ENCODE peak calls at places on chromosome 22, in ten cellular contexts. One of them, this sample, is unnamed.

GRCh38 chr22:40732996-40733292 is 53.7 kb downstream of the MCHR1 start:
- DNase-seq in mesendoderm: no peak
- DNase-seq in tibial nerve: no peak
- DNase-seq in breast epithelium: no peak
- DNase-seq in naive thymus-derived CD4-positive, alpha-beta T cell: no peak
- DNase-seq in H9: no peak
- DNase-seq in lower lobe of right lung: no peak
- DNase-seq in spleen: no peak
- DNase-seq in GM06990: no peak
- DNase-seq in cardiac muscle cell: no peak
- DNase-seq in this sample: no peak

GRCh38 chr22:28909375-28909774 is 26.0 kb downstream of the ZNRF3 start:
- DNase-seq in mesendoderm: no peak
- DNase-seq in tibial nerve: no peak
- DNase-seq in breast epithelium: no peak
- DNase-seq in naive thymus-derived CD4-positive, alpha-beta T cell: no peak
- DNase-seq in H9: no peak
- DNase-seq in lower lobe of right lung: no peak
- DNase-seq in spleen: no peak
- DNase-seq in GM06990: peak; percentile 52
- DNase-seq in cardiac muscle cell: no peak
- DNase-seq in this sample: no peak

GRCh38 chr22:32535531-32536190 is 61.0 kb downstream of the FBXO7 start:
- DNase-seq in mesendoderm: no peak
- DNase-seq in tibial nerve: no peak
- DNase-seq in breast epithelium: no peak
- DNase-seq in naive thymus-derived CD4-positive, alpha-beta T cell: no peak
- DNase-seq in H9: no peak
- DNase-seq in lower lobe of right lung: no peak
- DNase-seq in spleen: no peak
- DNase-seq in GM06990: no peak
- DNase-seq in cardiac muscle cell: no peak
- DNase-seq in this sample: no peak

GRCh38 chr22:31089101-31090100 is 8.3 kb downstream of the SMTN start:
- DNase-seq in mesendoderm: no peak
- DNase-seq in tibial nerve: no peak
- DNase-seq in breast epithelium: no peak
- DNase-seq in naive thymus-derived CD4-positive, alpha-beta T cell: no peak
- DNase-seq in H9: no peak
- DNase-seq in lower lobe of right lung: no peak
- DNase-seq in spleen: peak; percentile 87
- DNase-seq in GM06990: peak; percentile 46
- DNase-seq in cardiac muscle cell: peak; percentile 73
- DNase-seq in this sample: no peak

GRCh38 chr22:50307891-50308596 is 598 bp upstream of the PLXNB2 start:
- DNase-seq in mesendoderm: no peak
- DNase-seq in tibial nerve: no peak
- DNase-seq in breast epithelium: peak; percentile 27
- DNase-seq in naive thymus-derived CD4-positive, alpha-beta T cell: no peak
- DNase-seq in H9: no peak
- DNase-seq in lower lobe of right lung: no peak
- DNase-seq in spleen: no peak
- DNase-seq in GM06990: peak; percentile 58
- DNase-seq in cardiac muscle cell: no peak
- DNase-seq in this sample: no peak

GRCh38 chr22:49856343-49856742 is 2.7 kb downstream of the ZBED4 start:
- DNase-seq in mesendoderm: no peak
- DNase-seq in tibial nerve: no peak
- DNase-seq in breast epithelium: no peak
- DNase-seq in naive thymus-derived CD4-positive, alpha-beta T cell: no peak
- DNase-seq in H9: no peak
- DNase-seq in lower lobe of right lung: no peak
- DNase-seq in spleen: no peak
- DNase-seq in GM06990: no peak
- DNase-seq in cardiac muscle cell: no peak
- DNase-seq in this sample: no peak

GRCh38 chr22:38104084-38104483 is 6.4 kb downstream of the BAIAP2L2 start:
- DNase-seq in mesendoderm: peak; percentile 76
- DNase-seq in tibial nerve: no peak
- DNase-seq in breast epithelium: no peak
- DNase-seq in naive thymus-derived CD4-positive, alpha-beta T cell: no peak
- DNase-seq in H9: no peak
- DNase-seq in lower lobe of right lung: peak; percentile 10
- DNase-seq in spleen: no peak
- DNase-seq in GM06990: no peak
- DNase-seq in cardiac muscle cell: peak; percentile 44
- DNase-seq in this sample: no peak

GRCh38 chr22:30250713-30251267 is 4.2 kb upstream of the LIF start:
- DNase-seq in mesendoderm: no peak
- DNase-seq in tibial nerve: no peak
- DNase-seq in breast epithelium: peak; percentile 70
- DNase-seq in naive thymus-derived CD4-positive, alpha-beta T cell: no peak
- DNase-seq in H9: no peak
- DNase-seq in lower lobe of right lung: no peak
- DNase-seq in spleen: no peak
- DNase-seq in GM06990: no peak
- DNase-seq in cardiac muscle cell: no peak
- DNase-seq in this sample: no peak

GRCh38 chr22:45692549-45692948 is 20.9 kb downstream of the ATXN10 start:
- DNase-seq in mesendoderm: peak; percentile 71
- DNase-seq in tibial nerve: no peak
- DNase-seq in breast epithelium: no peak
- DNase-seq in naive thymus-derived CD4-positive, alpha-beta T cell: no peak
- DNase-seq in H9: no peak
- DNase-seq in lower lobe of right lung: no peak
- DNase-seq in spleen: no peak
- DNase-seq in GM06990: no peak
- DNase-seq in cardiac muscle cell: no peak
- DNase-seq in this sample: no peak

GRCh38 chr22:19088866-19089595 is 33.2 kb downstream of the DGCR2 start:
- DNase-seq in mesendoderm: no peak
- DNase-seq in tibial nerve: no peak
- DNase-seq in breast epithelium: no peak
- DNase-seq in naive thymus-derived CD4-positive, alpha-beta T cell: no peak
- DNase-seq in H9: no peak
- DNase-seq in lower lobe of right lung: no peak
- DNase-seq in spleen: no peak
- DNase-seq in GM06990: no peak
- DNase-seq in cardiac muscle cell: no peak
- DNase-seq in this sample: peak; percentile 38

GRCh38 chr22:27420186-27420816 is 381.3 kb downstream of the MN1 start:
- DNase-seq in mesendoderm: no peak
- DNase-seq in tibial nerve: no peak
- DNase-seq in breast epithelium: no peak
- DNase-seq in naive thymus-derived CD4-positive, alpha-beta T cell: no peak
- DNase-seq in H9: no peak
- DNase-seq in lower lobe of right lung: no peak
- DNase-seq in spleen: peak; percentile 29
- DNase-seq in GM06990: no peak
- DNase-seq in cardiac muscle cell: no peak
- DNase-seq in this sample: no peak

GRCh38 chr22:20079745-20080444 is at the start of gene DGCR8:
- DNase-seq in mesendoderm: peak; percentile 97
- DNase-seq in tibial nerve: peak; percentile 80
- DNase-seq in breast epithelium: peak; percentile 90
- DNase-seq in naive thymus-derived CD4-positive, alpha-beta T cell: peak; percentile 48
- DNase-seq in H9: peak; percentile 94
- DNase-seq in lower lobe of right lung: peak; percentile 94
- DNase-seq in spleen: peak; percentile 95
- DNase-seq in GM06990: peak; percentile 93
- DNase-seq in cardiac muscle cell: peak; percentile 96
- DNase-seq in this sample: peak; percentile 91

GRCh38 chr22:25663654-25664053 is 78.3 kb upstream of the MYO18B start:
- DNase-seq in mesendoderm: no peak
- DNase-seq in tibial nerve: no peak
- DNase-seq in breast epithelium: no peak
- DNase-seq in naive thymus-derived CD4-positive, alpha-beta T cell: no peak
- DNase-seq in H9: no peak
- DNase-seq in lower lobe of right lung: no peak
- DNase-seq in spleen: no peak
- DNase-seq in GM06990: no peak
- DNase-seq in cardiac muscle cell: no peak
- DNase-seq in this sample: no peak

GRCh38 chr22:44276706-44277403 is 35.9 kb downstream of the SHISAL1 start:
- DNase-seq in mesendoderm: no peak
- DNase-seq in tibial nerve: no peak
- DNase-seq in breast epithelium: no peak
- DNase-seq in naive thymus-derived CD4-positive, alpha-beta T cell: no peak
- DNase-seq in H9: no peak
- DNase-seq in lower lobe of right lung: peak; percentile 24
- DNase-seq in spleen: peak; percentile 38
- DNase-seq in GM06990: no peak
- DNase-seq in cardiac muscle cell: no peak
- DNase-seq in this sample: no peak

GRCh38 chr22:42613869-42614268 is 814 bp downstream of the POLDIP3 start:
- DNase-seq in mesendoderm: peak; percentile 61
- DNase-seq in tibial nerve: no peak
- DNase-seq in breast epithelium: no peak
- DNase-seq in naive thymus-derived CD4-positive, alpha-beta T cell: no peak
- DNase-seq in H9: no peak
- DNase-seq in lower lobe of right lung: no peak
- DNase-seq in spleen: no peak
- DNase-seq in GM06990: no peak
- DNase-seq in cardiac muscle cell: no peak
- DNase-seq in this sample: no peak

GRCh38 chr22:24145446-24146189 is 35.7 kb upstream of the SUSD2 start:
- DNase-seq in mesendoderm: peak; percentile 64
- DNase-seq in tibial nerve: no peak
- DNase-seq in breast epithelium: no peak
- DNase-seq in naive thymus-derived CD4-positive, alpha-beta T cell: no peak
- DNase-seq in H9: no peak
- DNase-seq in lower lobe of right lung: no peak
- DNase-seq in spleen: no peak
- DNase-seq in GM06990: no peak
- DNase-seq in cardiac muscle cell: peak; percentile 87
- DNase-seq in this sample: no peak
- H3K27me3 ChIP-seq in mesendoderm: no peaks in the 10 kb centered on the region
- H3K27me3 ChIP-seq in tibial nerve: no peaks in the 10 kb centered on the region
- H3K27me3 ChIP-seq in breast epithelium: no peaks in the 10 kb centered on the region
- H3K27me3 ChIP-seq in naive thymus-derived CD4-positive, alpha-beta T cell: no peaks in the 10 kb centered on the region
- H3K27me3 ChIP-seq in H9: no peaks in the 10 kb centered on the region
- H3K27me3 ChIP-seq in lower lobe of right lung: no peaks in the 10 kb centered on the region
- H3K27me3 ChIP-seq in spleen: no peaks in the 10 kb centered on the region
- H3K27me3 ChIP-seq in GM06990: no peaks in the 10 kb centered on the region
- H3K27me3 ChIP-seq in cardiac muscle cell: no peaks in the 10 kb centered on the region
- H3K27me3 ChIP-seq in this sample: no peaks in the 10 kb centered on the region

GRCh38 chr22:39658806-39659463 is 88.4 kb downstream of the CACNA1I start:
- DNase-seq in mesendoderm: no peak
- DNase-seq in tibial nerve: no peak
- DNase-seq in breast epithelium: no peak
- DNase-seq in naive thymus-derived CD4-positive, alpha-beta T cell: no peak
- DNase-seq in H9: no peak
- DNase-seq in lower lobe of right lung: no peak
- DNase-seq in spleen: no peak
- DNase-seq in GM06990: no peak
- DNase-seq in cardiac muscle cell: no peak
- DNase-seq in this sample: no peak

GRCh38 chr22:39658367-39658766 is 87.8 kb downstream of the CACNA1I start:
- DNase-seq in mesendoderm: no peak
- DNase-seq in tibial nerve: no peak
- DNase-seq in breast epithelium: no peak
- DNase-seq in naive thymus-derived CD4-positive, alpha-beta T cell: peak; percentile 75
- DNase-seq in H9: no peak
- DNase-seq in lower lobe of right lung: no peak
- DNase-seq in spleen: no peak
- DNase-seq in GM06990: no peak
- DNase-seq in cardiac muscle cell: no peak
- DNase-seq in this sample: no peak

GRCh38 chr22:39663751-39664150 is 93.2 kb downstream of the CACNA1I start:
- DNase-seq in mesendoderm: peak; percentile 28
- DNase-seq in tibial nerve: no peak
- DNase-seq in breast epithelium: peak; percentile 22
- DNase-seq in naive thymus-derived CD4-positive, alpha-beta T cell: no peak
- DNase-seq in H9: peak; percentile 60
- DNase-seq in lower lobe of right lung: no peak
- DNase-seq in spleen: no peak
- DNase-seq in GM06990: no peak
- DNase-seq in cardiac muscle cell: no peak
- DNase-seq in this sample: no peak

GRCh38 chr22:39661842-39662676 is 91.5 kb downstream of the CACNA1I start:
- DNase-seq in mesendoderm: peak; percentile 81
- DNase-seq in tibial nerve: no peak
- DNase-seq in breast epithelium: peak; percentile 68
- DNase-seq in naive thymus-derived CD4-positive, alpha-beta T cell: peak; percentile 89
- DNase-seq in H9: peak; percentile 98
- DNase-seq in lower lobe of right lung: no peak
- DNase-seq in spleen: peak; percentile 86
- DNase-seq in GM06990: no peak
- DNase-seq in cardiac muscle cell: peak; percentile 48
- DNase-seq in this sample: no peak

DNA sequence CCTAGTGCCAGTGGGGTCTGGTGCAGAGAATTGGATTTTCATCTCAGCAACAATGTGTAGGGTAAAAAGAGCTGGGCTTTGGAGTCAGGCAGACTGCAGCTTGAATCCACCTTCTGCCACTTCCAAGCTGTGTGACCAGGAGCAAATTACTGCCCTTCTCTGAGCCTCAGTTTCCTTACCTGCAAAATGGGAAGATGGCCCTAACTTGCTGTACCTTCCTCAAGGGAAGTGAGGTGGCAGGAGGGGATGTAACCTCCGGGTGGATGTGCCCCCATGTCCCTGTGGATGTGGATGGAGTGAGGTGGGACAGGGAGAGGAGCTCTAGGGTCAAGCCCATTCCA is 90.9 kb downstream of the CACNA1I start:
- DNase-seq in mesendoderm: no peak
- DNase-seq in tibial nerve: no peak
- DNase-seq in breast epithelium: no peak
- DNase-seq in naive thymus-derived CD4-positive, alpha-beta T cell: no peak
- DNase-seq in H9: no peak
- DNase-seq in lower lobe of right lung: no peak
- DNase-seq in spleen: no peak
- DNase-seq in GM06990: no peak
- DNase-seq in cardiac muscle cell: no peak
- DNase-seq in this sample: no peak
- H3K27me3 ChIP-seq in mesendoderm: no peaks in the 10 kb centered on the region
- H3K27me3 ChIP-seq in tibial nerve: peaks cover 82% of the 10 kb centered on the region
- H3K27me3 ChIP-seq in breast epithelium: peaks cover 64% of the 10 kb centered on the region
- H3K27me3 ChIP-seq in naive thymus-derived CD4-positive, alpha-beta T cell: no peaks in the 10 kb centered on the region
- H3K27me3 ChIP-seq in H9: peaks cover 4% of the 10 kb centered on the region
- H3K27me3 ChIP-seq in lower lobe of right lung: peaks cover 93% of the 10 kb centered on the region
- H3K27me3 ChIP-seq in spleen: peaks cover 99% of the 10 kb centered on the region
- H3K27me3 ChIP-seq in GM06990: peaks cover 4% of the 10 kb centered on the region
- H3K27me3 ChIP-seq in cardiac muscle cell: peaks cover 34% of the 10 kb centered on the region
- H3K27me3 ChIP-seq in this sample: no peaks in the 10 kb centered on the region

GRCh38 chr22:47796128-47796908 is 1033.9 kb downstream of the TBC1D22A start:
- DNase-seq in mesendoderm: no peak
- DNase-seq in tibial nerve: no peak
- DNase-seq in breast epithelium: no peak
- DNase-seq in naive thymus-derived CD4-positive, alpha-beta T cell: no peak
- DNase-seq in H9: no peak
- DNase-seq in lower lobe of right lung: no peak
- DNase-seq in spleen: peak; percentile 43
- DNase-seq in GM06990: no peak
- DNase-seq in cardiac muscle cell: no peak
- DNase-seq in this sample: no peak
- H3K27me3 ChIP-seq in mesendoderm: no peaks in the 10 kb centered on the region
- H3K27me3 ChIP-seq in tibial nerve: no peaks in the 10 kb centered on the region
- H3K27me3 ChIP-seq in breast epithelium: peaks cover 7% of the 10 kb centered on the region
- H3K27me3 ChIP-seq in naive thymus-derived CD4-positive, alpha-beta T cell: no peaks in the 10 kb centered on the region
- H3K27me3 ChIP-seq in H9: no peaks in the 10 kb centered on the region
- H3K27me3 ChIP-seq in lower lobe of right lung: peaks cover 6% of the 10 kb centered on the region
- H3K27me3 ChIP-seq in spleen: peaks cover 1% of the 10 kb centered on the region
- H3K27me3 ChIP-seq in GM06990: no peaks in the 10 kb centered on the region
- H3K27me3 ChIP-seq in cardiac muscle cell: no peaks in the 10 kb centered on the region
- H3K27me3 ChIP-seq in this sample: no peaks in the 10 kb centered on the region

GRCh38 chr22:36587289-36588154 is 58.6 kb upstream of the EIF3D start:
- DNase-seq in mesendoderm: no peak
- DNase-seq in tibial nerve: no peak
- DNase-seq in breast epithelium: no peak
- DNase-seq in naive thymus-derived CD4-positive, alpha-beta T cell: no peak
- DNase-seq in H9: no peak
- DNase-seq in lower lobe of right lung: no peak
- DNase-seq in spleen: peak; percentile 35
- DNase-seq in GM06990: no peak
- DNase-seq in cardiac muscle cell: no peak
- DNase-seq in this sample: no peak
- H3K27me3 ChIP-seq in mesendoderm: no peaks in the 10 kb centered on the region
- H3K27me3 ChIP-seq in tibial nerve: peaks cover 14% of the 10 kb centered on the region
- H3K27me3 ChIP-seq in breast epithelium: no peaks in the 10 kb centered on the region
- H3K27me3 ChIP-seq in naive thymus-derived CD4-positive, alpha-beta T cell: no peaks in the 10 kb centered on the region
- H3K27me3 ChIP-seq in H9: no peaks in the 10 kb centered on the region
- H3K27me3 ChIP-seq in lower lobe of right lung: peaks cover 23% of the 10 kb centered on the region
- H3K27me3 ChIP-seq in spleen: peaks cover 5% of the 10 kb centered on the region
- H3K27me3 ChIP-seq in GM06990: peaks cover 1% of the 10 kb centered on the region
- H3K27me3 ChIP-seq in cardiac muscle cell: no peaks in the 10 kb centered on the region
- H3K27me3 ChIP-seq in this sample: no peaks in the 10 kb centered on the region